ENCODE peak calls at places on chromosome 22, in four cellular contexts. X is endothelial cell of umbilical vein, S is body of pancreas, J is sigmoid colon. C is an unnamed sample.

GRCh38 chr22:19882446-19883381 is 28.0 kb upstream of the GNB1L start:
- DNase-seq in X (no peak), S (peak), J (peak), C (no peak)

GRCh38 chr22:50731811-50732624 is 6.0 kb upstream of the ACR start:
- DNase-seq in X (no peak), S (peak), J (no peak), C (no peak)

GRCh38 chr22:46052801-46053562 is 76.0 kb upstream of the WNT7B start:
- DNase-seq in X (peak), S (peak), J (peak), C (no peak)

GRCh38 chr22:50706481-50707125 is 31.4 kb upstream of the ACR start:
- DNase-seq in X (no peak), S (no peak), J (peak), C (no peak)

GRCh38 chr22:19687561-19688300 is 26.6 kb upstream of the SEPTIN5 start:
- DNase-seq in X (no peak), S (no peak), J (no peak), C (no peak)

GRCh38 chr22:35443338-35443737 is 43.4 kb downstream of the MCM5 start:
- DNase-seq in X (no peak), S (no peak), J (no peak), C (no peak)

GRCh38 chr22:19943665-19944026 is 2.0 kb upstream of the TXNRD2 start:
- DNase-seq in X (no peak), S (no peak), J (peak), C (no peak)

GRCh38 chr22:44331881-44332714 is 19.3 kb upstream of the SHISAL1 start:
- DNase-seq in X (no peak), S (no peak), J (peak), C (no peak)

GRCh38 chr22:48240165-48240934 is 1477.9 kb downstream of the TBC1D22A start:
- DNase-seq in X (no peak), S (no peak), J (no peak), C (no peak)

GRCh38 chr22:17972385-17973181 is 51.8 kb downstream of the MICAL3 start:
- DNase-seq in X (peak), S (peak), J (no peak), C (peak)

GRCh38 chr22:35894937-35895708 is 133.5 kb downstream of the RBFOX2 start:
- DNase-seq in X (no peak), S (no peak), J (peak), C (peak)

GRCh38 chr22:45455212-45455611 is 41.7 kb downstream of the RIBC2 start:
- DNase-seq in X (no peak), S (no peak), J (no peak), C (no peak)

GRCh38 chr22:46696225-46696518 is 41.9 kb downstream of the CERK start:
- DNase-seq in X (no peak), S (no peak), J (peak), C (no peak)

GRCh38 chr22:20125201-20126174 is 6.1 kb upstream of the ZDHHC8 start:
- DNase-seq in X (no peak), S (no peak), J (no peak), C (no peak)

GRCh38 chr22:36395922-36396321 is 8.2 kb upstream of the MYH9 start:
- DNase-seq in X (no peak), S (no peak), J (no peak), C (no peak)

GRCh38 chr22:17896552-17896951 is 122.3 kb upstream of the BID start:
- DNase-seq in X (no peak), S (peak), J (peak), C (no peak)

GRCh38 chr22:20031732-20032406 is 11.0 kb downstream of the TANGO2 start:
- DNase-seq in X (no peak), S (no peak), J (peak), C (no peak)

GRCh38 chr22:35476341-35476740 is 64.3 kb upstream of the RASD2 start:
- DNase-seq in X (no peak), S (no peak), J (no peak), C (no peak)

GRCh38 chr22:33328789-33329296 is 270.7 kb upstream of the SYN3 start:
- DNase-seq in X (no peak), S (no peak), J (no peak), C (no peak)

GRCh38 chr22:46547179-46547882 is 9.9 kb upstream of the CELSR1 start:
- DNase-seq in X (peak), S (peak), J (no peak), C (no peak)

GRCh38 chr22:50469377-50470305 is 5.2 kb downstream of the SBF1 start:
- DNase-seq in X (no peak), S (peak), J (peak), C (no peak)

GRCh38 chr22:35477911-35478582 is 62.6 kb upstream of the RASD2 start:
- DNase-seq in X (peak), S (peak), J (peak), C (no peak)

GRCh38 chr22:44601725-44602124 is 100.3 kb upstream of the PRR5 start:
- DNase-seq in X (no peak), S (no peak), J (no peak), C (no peak)

GRCh38 chr22:43435851-43436535 is 24.2 kb downstream of the MPPED1 start:
- DNase-seq in X (no peak), S (peak), J (no peak), C (no peak)

GRCh38 chr22:28815729-28816128 is 15.4 kb upstream of the XBP1 start:
- DNase-seq in X (no peak), S (no peak), J (no peak), C (no peak)

GRCh38 chr22:47205081-47205491 is 442.6 kb downstream of the TBC1D22A start:
- DNase-seq in X (no peak), S (no peak), J (peak), C (no peak)

GRCh38 chr22:29478326-29479276 is 1.4 kb upstream of the NEFH start:
- DNase-seq in X (peak), S (peak), J (no peak), C (no peak)

GRCh38 chr22:34761111-34761510 is 304.8 kb upstream of the ISX start:
- DNase-seq in X (no peak), S (no peak), J (no peak), C (no peak)

GRCh38 chr22:29205598-29206371 is at the start of gene EMID1:
- DNase-seq in X (peak), S (peak), J (peak), C (no peak)

GRCh38 chr22:44898236-44898635 is 111.6 kb downstream of the PHF21B start:
- DNase-seq in X (no peak), S (no peak), J (no peak), C (no peak)

GRCh38 chr22:46587067-46587471 is 33.1 kb upstream of the GRAMD4 start:
- DNase-seq in X (no peak), S (no peak), J (no peak), C (no peak)

GRCh38 chr22:45867118-45867905 is 109.7 kb downstream of the WNT7B start:
- DNase-seq in X (no peak), S (peak), J (peak), C (no peak)

GRCh38 chr22:20264614-20265452 is 3.3 kb downstream of the RTN4R start:
- DNase-seq in X (no peak), S (peak), J (no peak), C (no peak)

GRCh38 chr22:46073683-46074504 is 76.4 kb upstream of the PPARA start:
- DNase-seq in X (peak), S (peak), J (peak), C (no peak)

GRCh38 chr22:35400335-35400680 is 368 bp downstream of the MCM5 start:
- DNase-seq in X (no peak), S (no peak), J (no peak), C (no peak)

GRCh38 chr22:47202819-47203553 is 440.5 kb downstream of the TBC1D22A start:
- DNase-seq in X (no peak), S (peak), J (peak), C (no peak)

GRCh38 chr22:48079505-48080295 is 1317.2 kb downstream of the TBC1D22A start:
- DNase-seq in X (no peak), S (no peak), J (peak), C (no peak)

DNA sequence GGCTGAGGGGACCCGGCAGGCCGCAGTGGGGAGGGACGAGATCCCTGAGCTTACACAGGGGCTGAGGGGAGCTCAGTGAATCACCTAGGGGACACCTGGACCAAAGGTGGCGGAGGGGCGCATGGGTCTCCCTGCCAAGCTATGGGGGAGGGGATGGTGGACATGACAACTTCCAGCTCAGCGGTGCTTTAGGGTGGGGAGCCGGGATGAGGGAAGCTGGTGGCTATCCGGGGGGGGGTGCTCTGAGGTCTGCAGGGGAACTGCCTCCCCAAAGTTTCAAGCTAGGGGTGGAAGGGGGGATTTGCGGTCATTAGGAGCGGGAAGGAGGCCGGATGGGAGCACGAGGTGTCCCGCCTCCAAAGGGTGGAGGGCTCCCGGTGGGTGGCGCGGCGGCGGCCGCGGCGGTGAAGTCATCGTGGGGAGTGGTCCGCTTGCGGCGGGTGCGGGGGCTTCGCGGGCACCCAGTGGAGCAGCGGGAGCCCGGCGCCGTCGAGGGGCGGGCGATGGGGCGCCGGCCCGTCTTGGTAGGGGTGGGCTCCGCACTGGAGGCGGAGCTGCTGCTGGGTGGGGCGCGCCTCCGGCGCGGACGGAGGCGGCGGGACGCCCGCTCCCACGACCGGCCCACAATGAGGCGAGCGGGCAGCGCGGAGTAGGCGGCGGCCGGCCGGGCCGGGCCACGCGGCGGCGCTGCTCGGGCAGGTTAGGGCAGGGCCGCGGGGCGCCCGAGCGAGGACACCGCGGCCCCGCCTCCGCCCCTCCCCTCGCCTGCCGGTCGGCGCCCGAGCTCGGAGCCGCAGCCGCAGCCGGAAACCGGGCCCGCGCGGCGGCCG is at the start of gene MICALL1:
- DNase-seq in X (peak), S (peak), J (peak), C (peak)
- TF ChIP-seq CTCF in X (no peak), S (no peak), J (no peak), C (no peak)

GRCh38 chr22:22144858-22145257 is 99.7 kb upstream of the VPREB1 start:
- DNase-seq in X (no peak), S (no peak), J (no peak), C (no peak)
- TF ChIP-seq CTCF in X (no peak), S (no peak), J (no peak), C (no peak)

GRCh38 chr22:41248314-41248713 is 7.6 kb upstream of the CHADL start:
- DNase-seq in X (no peak), S (no peak), J (no peak), C (no peak)

GRCh38 chr22:41243361-41243760 is 2.6 kb upstream of the CHADL start:
- DNase-seq in X (no peak), S (no peak), J (no peak), C (no peak)

GRCh38 chr22:41247703-41248102 is 7.0 kb upstream of the CHADL start:
- DNase-seq in X (no peak), S (no peak), J (no peak), C (no peak)

GRCh38 chr22:41248758-41249157 is 8.0 kb upstream of the CHADL start:
- DNase-seq in X (no peak), S (no peak), J (no peak), C (no peak)

GRCh38 chr22:41245917-41246499 is 5.3 kb upstream of the CHADL start:
- DNase-seq in X (no peak), S (no peak), J (no peak), C (no peak)
- TF ChIP-seq CTCF in X (peak), S (no peak), J (no peak), C (no peak)

DNA sequence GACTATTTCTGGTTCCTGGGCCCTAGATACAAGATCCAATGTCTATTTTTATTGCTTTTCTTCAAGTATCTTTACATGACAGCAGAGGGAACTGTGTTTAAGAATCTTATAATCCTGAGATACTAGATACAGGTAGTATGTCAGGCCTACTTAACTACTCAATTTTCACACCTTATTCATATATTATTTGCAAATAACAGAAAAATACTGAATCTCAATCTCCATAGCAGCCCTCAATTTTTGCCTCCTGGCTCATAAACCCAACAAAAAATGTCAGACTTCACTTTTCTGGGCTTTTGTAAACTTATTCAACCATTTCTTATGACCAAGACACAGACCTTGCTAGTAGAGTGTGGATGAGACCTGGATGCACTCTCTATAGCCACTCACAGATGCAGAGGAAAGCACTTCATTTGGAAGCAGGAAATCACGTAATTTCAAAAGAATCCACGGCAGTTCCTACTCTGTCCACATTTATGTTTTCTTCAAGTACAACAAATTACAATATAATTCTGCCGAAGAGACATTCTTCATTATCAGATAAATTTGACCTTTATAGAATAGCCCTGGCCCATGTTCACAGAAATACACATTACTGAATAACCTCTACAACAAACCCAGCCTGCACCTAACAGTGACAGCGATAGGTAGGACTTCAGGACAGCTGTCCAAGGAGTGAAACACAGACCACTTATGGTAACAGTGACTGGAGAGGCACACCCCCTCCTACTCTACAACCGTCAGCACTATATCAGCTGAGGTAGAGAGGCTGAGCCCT is 62.0 kb upstream of the YPEL1 start:
- DNase-seq in X (peak), S (no peak), J (no peak), C (no peak)
- TF ChIP-seq CTCF in X (no peak), S (no peak), J (no peak), C (no peak)

GRCh38 chr22:39360242-39360641 is 10.5 kb downstream of the SYNGR1 start:
- DNase-seq in X (no peak), S (no peak), J (no peak), C (no peak)

GRCh38 chr22:39360674-39361413 is 11.1 kb downstream of the SYNGR1 start:
- DNase-seq in X (no peak), S (peak), J (no peak), C (no peak)

GRCh38 chr22:39362932-39363331 is 13.1 kb downstream of the SYNGR1 start:
- DNase-seq in X (no peak), S (no peak), J (no peak), C (no peak)

GRCh38 chr22:39362271-39362670 is 12.5 kb downstream of the SYNGR1 start:
- DNase-seq in X (no peak), S (no peak), J (no peak), C (no peak)

DNA sequence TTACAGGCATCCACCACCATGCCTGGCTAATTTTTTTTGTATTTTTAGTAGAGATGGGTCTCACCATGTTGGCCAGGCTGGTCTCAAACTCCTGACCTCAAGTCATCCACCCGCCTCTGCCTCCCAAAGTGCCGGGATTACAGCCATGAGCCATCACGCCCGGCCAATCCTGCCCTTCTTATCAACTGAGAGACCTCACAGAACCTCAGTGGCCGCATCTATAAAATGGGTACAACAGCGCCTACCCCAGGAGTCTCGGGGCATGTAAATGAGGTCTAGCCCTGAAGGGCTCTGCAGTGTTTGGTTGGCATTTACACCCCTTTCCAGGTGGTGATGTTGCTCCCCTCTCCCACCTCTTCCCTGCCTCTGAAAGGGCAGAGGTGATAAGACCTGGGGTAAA is 11.7 kb downstream of the SYNGR1 start:
- DNase-seq in X (no peak), S (no peak), J (no peak), C (no peak)
- TF ChIP-seq CTCF in X (no peak), S (no peak), J (no peak), C (no peak)

DNA sequence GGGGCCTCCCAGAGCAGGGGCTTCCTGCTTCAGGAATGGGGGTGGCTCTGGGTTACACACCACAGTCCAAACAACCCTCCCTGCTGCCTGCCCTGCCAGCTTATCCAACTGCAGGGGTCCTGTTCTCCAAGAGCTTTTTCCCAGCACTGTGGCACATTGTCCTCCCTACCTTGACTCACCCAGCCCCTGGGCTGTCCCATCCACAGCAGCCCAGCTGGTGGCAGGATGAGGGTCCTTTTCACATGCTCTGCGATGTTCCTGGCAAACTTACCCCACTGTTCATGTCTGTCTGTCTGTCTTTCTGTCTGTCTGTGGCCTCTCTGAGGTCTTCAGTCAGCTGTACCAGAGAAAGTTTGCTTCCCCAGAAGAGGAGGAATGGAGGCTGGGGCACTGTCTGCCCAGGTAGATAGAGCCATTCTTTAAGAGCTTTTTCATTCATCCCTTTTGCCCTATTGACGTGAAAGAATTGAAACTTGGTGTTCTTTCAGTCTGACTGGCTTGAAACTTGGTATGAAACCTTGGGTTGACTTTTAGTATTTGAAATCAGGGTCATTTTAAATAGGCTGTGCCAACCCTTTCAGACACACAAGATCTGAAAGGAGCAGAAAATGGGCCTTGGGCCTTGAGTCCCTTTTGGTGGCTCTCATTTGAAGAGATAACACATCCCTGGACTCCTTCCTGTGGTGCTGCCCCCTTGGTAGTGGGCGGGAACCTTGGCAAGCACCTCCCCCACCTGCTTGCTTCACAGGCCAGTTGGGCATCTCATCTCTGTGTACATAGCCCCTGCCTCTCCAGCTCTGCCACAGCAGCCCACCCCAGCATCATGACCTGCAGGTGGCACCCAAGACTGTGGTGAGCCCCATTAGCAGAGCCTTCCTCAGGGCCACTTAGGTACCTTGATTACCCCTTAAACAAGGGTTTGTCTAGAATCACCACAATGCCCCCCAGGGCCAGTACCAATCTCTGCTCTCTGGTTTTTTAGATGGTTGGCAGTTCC is 74.6 kb upstream of the SUSD2 start:
- DNase-seq in X (peak), S (no peak), J (no peak), C (peak)
- TF ChIP-seq CTCF in X (no peak), S (peak), J (no peak), C (peak)

GRCh38 chr22:27802389-27803079 is 978 bp upstream of the MN1 start:
- DNase-seq in X (peak), S (no peak), J (no peak), C (no peak)

GRCh38 chr22:27805841-27806240 is 4.3 kb upstream of the MN1 start:
- DNase-seq in X (no peak), S (no peak), J (no peak), C (no peak)

GRCh38 chr22:27804683-27805297 is 3.2 kb upstream of the MN1 start:
- DNase-seq in X (peak), S (peak), J (peak), C (no peak)

GRCh38 chr22:27801616-27802388 is at the start of gene MN1:
- DNase-seq in X (peak), S (peak), J (no peak), C (no peak)

DNA sequence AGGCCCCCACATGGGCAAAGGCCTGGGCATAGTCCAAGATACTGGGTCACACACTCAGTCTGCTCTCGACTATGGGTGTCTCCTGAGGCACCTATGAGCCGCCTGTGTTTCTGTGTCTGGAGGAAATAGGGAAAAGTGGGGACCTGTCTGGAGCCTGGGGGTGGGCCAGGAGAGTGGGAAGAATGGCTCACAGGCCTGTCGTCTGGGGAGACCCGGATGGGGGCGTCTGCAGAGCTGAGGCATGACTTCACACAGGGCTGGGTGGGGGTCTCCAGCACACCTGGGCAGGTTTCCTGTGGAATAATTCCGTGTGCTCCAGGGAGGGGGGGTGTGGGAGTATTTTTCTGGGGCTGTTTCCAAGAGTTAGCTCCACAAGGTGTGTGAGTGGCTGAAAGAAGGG is 2.5 kb upstream of the MN1 start:
- DNase-seq in X (no peak), S (no peak), J (no peak), C (no peak)
- TF ChIP-seq CTCF in X (no peak), S (no peak), J (no peak), C (no peak)

GRCh38 chr22:49305215-49305965 is 522.3 kb downstream of the BRD1 start:
- DNase-seq in X (peak), S (peak), J (peak), C (no peak)
- TF ChIP-seq CTCF in X (peak), S (peak), J (peak), C (no peak)

C was measured in AG09319.